ENCODE peak calls at places on chromosomes 5 and 9, in four cellular contexts. One of them, this sample, is unnamed. For H3K4me1, the result is how much of the 10 kb centered on the place peaks cover.

GRCh38 chr9:81680006-81680405 is 9.3 kb downstream of the TLE1 start:
- DNase-seq in HCT116: no peak
- DNase-seq in endodermal cell: no peak
- DNase-seq in heart left ventricle: no peak
- DNase-seq in this sample: no peak

GRCh38 chr5:95901676-95902646 is 59.7 kb downstream of the ELL2 start:
- DNase-seq in HCT116: peak
- DNase-seq in endodermal cell: no peak
- DNase-seq in heart left ventricle: no peak
- DNase-seq in this sample: no peak

GRCh38 chr9:90071257-90071656 is 466.4 kb downstream of the GADD45G start:
- DNase-seq in HCT116: no peak
- DNase-seq in endodermal cell: no peak
- DNase-seq in heart left ventricle: no peak
- DNase-seq in this sample: no peak

GRCh38 chr5:113166285-113166684 is 189.7 kb downstream of the DCP2 start:
- DNase-seq in HCT116: no peak
- DNase-seq in endodermal cell: peak
- DNase-seq in heart left ventricle: no peak
- DNase-seq in this sample: no peak

GRCh38 chr9:14350766-14351165 is 36.8 kb upstream of the NFIB start:
- DNase-seq in HCT116: no peak
- DNase-seq in endodermal cell: no peak
- DNase-seq in heart left ventricle: no peak
- DNase-seq in this sample: no peak

GRCh38 chr5:137891849-137892248 is 2.6 kb downstream of the PKD2L2 start:
- DNase-seq in HCT116: no peak
- DNase-seq in endodermal cell: no peak
- DNase-seq in heart left ventricle: no peak
- DNase-seq in this sample: no peak

GRCh38 chr5:58891971-58892343 is 309.1 kb downstream of the RAB3C start:
- DNase-seq in HCT116: no peak
- DNase-seq in endodermal cell: no peak
- DNase-seq in heart left ventricle: no peak
- DNase-seq in this sample: no peak

GRCh38 chr9:1962036-1962535 is 53.1 kb upstream of the SMARCA2 start:
- DNase-seq in HCT116: no peak
- DNase-seq in endodermal cell: no peak
- DNase-seq in heart left ventricle: no peak
- DNase-seq in this sample: no peak

GRCh38 chr5:143826909-143827514 is 15.1 kb downstream of the HMHB1 start:
- DNase-seq in HCT116: no peak
- DNase-seq in endodermal cell: no peak
- DNase-seq in heart left ventricle: no peak
- DNase-seq in this sample: no peak

GRCh38 chr5:111563041-111563822 is 50.9 kb upstream of the STARD4 start:
- DNase-seq in HCT116: no peak
- DNase-seq in endodermal cell: no peak
- DNase-seq in heart left ventricle: no peak
- DNase-seq in this sample: no peak

GRCh38 chr5:169629847-169630548 is 7.1 kb upstream of the DOCK2 start:
- DNase-seq in HCT116: no peak
- DNase-seq in endodermal cell: no peak
- DNase-seq in heart left ventricle: no peak
- DNase-seq in this sample: no peak

GRCh38 chr5:38250752-38251448 is 7.5 kb upstream of the EGFLAM start:
- DNase-seq in HCT116: no peak
- DNase-seq in endodermal cell: no peak
- DNase-seq in heart left ventricle: no peak
- DNase-seq in this sample: no peak

GRCh38 chr5:96734871-96735325 is 72.7 kb downstream of the CAST start:
- DNase-seq in HCT116: no peak
- DNase-seq in endodermal cell: no peak
- DNase-seq in heart left ventricle: no peak
- DNase-seq in this sample: no peak

GRCh38 chr5:171520300-171521170 is 101.1 kb downstream of the FGF18 start:
- DNase-seq in HCT116: no peak
- DNase-seq in endodermal cell: peak
- DNase-seq in heart left ventricle: no peak
- DNase-seq in this sample: peak

GRCh38 chr9:127720031-127720864 is 4.4 kb downstream of the TTC16 start:
- DNase-seq in HCT116: no peak
- DNase-seq in endodermal cell: no peak
- DNase-seq in heart left ventricle: peak
- DNase-seq in this sample: no peak

GRCh38 chr9:34662544-34663295 is at the start of gene CCL27:
- DNase-seq in HCT116: no peak
- DNase-seq in endodermal cell: no peak
- DNase-seq in heart left ventricle: no peak
- DNase-seq in this sample: no peak
- H3K27ac ChIP-seq in HCT116: no peak
- H3K27ac ChIP-seq in endodermal cell: no peak
- H3K27ac ChIP-seq in heart left ventricle: no peak
- H3K27ac ChIP-seq in this sample: no peak

DNA sequence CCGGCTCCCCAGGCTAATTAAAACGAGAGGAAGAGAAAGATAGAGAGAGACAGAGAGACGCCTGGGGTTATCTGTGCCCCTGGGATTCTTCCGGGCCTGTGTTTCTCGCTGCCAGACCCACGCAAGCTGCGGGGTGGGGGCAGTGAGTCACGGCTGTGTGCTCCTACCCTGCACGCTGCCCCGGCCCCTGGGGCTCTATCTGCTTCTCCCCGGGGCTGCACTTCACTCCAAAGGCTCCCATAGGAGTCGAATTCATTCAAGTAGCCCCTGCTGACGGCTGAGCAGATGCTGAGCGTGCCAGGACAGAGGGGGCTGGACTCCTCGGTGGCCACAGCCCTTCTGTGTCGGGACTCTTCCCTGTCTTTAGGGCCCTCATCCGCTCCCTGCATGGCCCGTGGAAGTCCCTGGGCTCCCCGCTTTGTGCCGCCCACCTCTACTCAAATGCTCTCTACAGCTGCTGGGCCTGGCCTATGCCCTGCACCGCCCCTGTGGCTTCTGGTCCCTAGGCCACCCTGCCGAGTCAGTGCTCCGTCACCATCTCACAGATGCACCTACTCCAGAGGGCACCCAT is 22.8 kb downstream of the SARDH start:
- DNase-seq in HCT116: no peak
- DNase-seq in endodermal cell: peak
- DNase-seq in heart left ventricle: peak
- DNase-seq in this sample: no peak
- H3K4me3 ChIP-seq in HCT116: no peak
- H3K4me3 ChIP-seq in endodermal cell: no peak
- H3K4me3 ChIP-seq in heart left ventricle: no peak
- H3K4me3 ChIP-seq in this sample: no peak

DNA sequence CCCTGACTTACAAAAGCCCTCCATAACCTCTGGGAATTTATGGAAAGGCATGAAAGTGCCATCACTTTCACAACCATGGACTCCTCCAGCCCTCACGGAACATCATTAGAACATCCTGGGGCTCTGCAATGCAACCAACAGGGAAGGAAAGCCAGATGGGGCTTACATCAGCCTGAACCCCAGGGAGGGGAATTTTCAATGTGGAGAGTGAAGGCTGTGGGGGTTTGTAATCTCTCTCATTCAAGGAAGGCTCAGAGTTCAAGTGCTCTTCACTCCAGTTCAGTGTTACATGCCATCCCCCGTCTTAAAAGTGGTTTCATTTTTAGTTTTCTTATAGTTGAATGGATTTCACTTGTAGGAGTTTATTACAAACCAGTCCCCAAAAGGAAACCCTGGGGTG is 5.7 kb downstream of the SPRY4 start:
- DNase-seq in HCT116: no peak
- DNase-seq in endodermal cell: no peak
- DNase-seq in heart left ventricle: no peak
- DNase-seq in this sample: no peak
- H3K4me1 ChIP-seq in HCT116: half or more
- H3K4me1 ChIP-seq in endodermal cell: under half
- H3K4me1 ChIP-seq in heart left ventricle: half or more
- H3K4me1 ChIP-seq in this sample: under half

DNA sequence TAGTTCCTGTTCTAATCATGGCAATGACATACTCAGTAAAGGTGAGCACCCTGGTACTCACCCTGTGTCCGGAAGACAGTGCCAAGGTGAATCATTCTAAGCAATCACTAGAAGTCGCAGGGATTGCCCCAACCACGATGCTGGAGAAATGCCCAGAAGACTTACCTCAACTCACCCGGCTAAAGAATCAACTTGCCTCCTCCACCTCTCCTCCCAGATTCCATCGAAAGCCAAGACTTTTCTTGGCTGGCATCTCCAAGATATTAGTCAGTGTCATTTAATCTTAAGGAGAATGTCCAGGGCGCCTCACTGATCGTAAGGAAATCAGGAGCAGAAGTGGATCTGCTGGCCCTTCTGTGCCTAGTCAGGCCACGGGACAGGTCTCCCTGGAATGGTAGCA is 204.9 kb downstream of the ERCC6L2 start:
- DNase-seq in HCT116: peak
- DNase-seq in endodermal cell: no peak
- DNase-seq in heart left ventricle: no peak
- DNase-seq in this sample: no peak
- H3K27ac ChIP-seq in HCT116: no peak
- H3K27ac ChIP-seq in endodermal cell: no peak
- H3K27ac ChIP-seq in heart left ventricle: no peak
- H3K27ac ChIP-seq in this sample: no peak